ENCODE peak calls at places on chromosomes 1 and 21, in nine cellular contexts. Y is cardiac fibroblast; T is CD4-positive, alpha-beta T cell; I is RWPE1; M is mucosa of descending colon; P is left ventricle myocardium inferior; U is neural crest cell; O is cardiac muscle cell; E is fibroblast of mammary gland. K is an unnamed sample.
A peak's percentile ranks its signal among the peaks of the same experiment; 100 is the strongest.

GRCh38 chr1:166166701-166167394 is at the start of gene FAM78B:
- DNase-seq in Y (peak; percentile 64), T (peak; percentile 42), I (peak; percentile 63), M (peak; percentile 88), P (peak; percentile 84), U (peak; percentile 36), O (peak; percentile 77), E (peak; percentile 55), K (peak; percentile 82)

GRCh38 chr21:30718239-30718909 is at the start of gene KRTAP21-3:
- DNase-seq in Y (peak; percentile 7), T (no peak), I (peak; percentile 65), M (no peak), P (no peak), U (no peak), O (no peak), E (peak; percentile 43), K (no peak)

GRCh38 chr21:44083631-44084291 is 23.4 kb upstream of the PWP2 start:
- DNase-seq in Y (no peak), T (peak; percentile 67), I (no peak), M (no peak), P (no peak), U (no peak), O (no peak), E (no peak), K (no peak)

GRCh38 chr21:45378258-45378966 is 26.6 kb upstream of the COL18A1 start:
- DNase-seq in Y (no peak), T (no peak), I (no peak), M (no peak), P (peak; percentile 12), U (no peak), O (no peak), E (no peak), K (peak; percentile 2)

GRCh38 chr1:111723091-111723806 is 15.9 kb downstream of the INKA2 start:
- DNase-seq in Y (no peak), T (no peak), I (no peak), M (no peak), P (no peak), U (no peak), O (no peak), E (no peak), K (no peak)

GRCh38 chr1:78102082-78102481 is 56.3 kb downstream of the GIPC2 start:
- DNase-seq in Y (peak; percentile 96), T (no peak), I (no peak), M (no peak), P (no peak), U (no peak), O (peak; percentile 58), E (peak; percentile 95), K (no peak)

GRCh38 chr1:214331827-214332423 is 51.0 kb downstream of the SMYD2 start:
- DNase-seq in Y (peak; percentile 62), T (peak; percentile 58), I (peak; percentile 55), M (peak; percentile 61), P (no peak), U (peak; percentile 65), O (peak; percentile 56), E (peak; percentile 47), K (peak; percentile 61)

GRCh38 chr1:78229344-78229743 is 183.6 kb downstream of the GIPC2 start:
- DNase-seq in Y (peak; percentile 89), T (no peak), I (peak; percentile 70), M (no peak), P (no peak), U (no peak), O (peak; percentile 88), E (peak; percentile 94), K (no peak)

GRCh38 chr1:50425376-50426107 is 2.3 kb upstream of the DMRTA2 start:
- DNase-seq in Y (no peak), T (no peak), I (peak; percentile 38), M (no peak), P (no peak), U (no peak), O (peak; percentile 21), E (peak; percentile 19), K (no peak)
- TF ChIP-seq CTCF in Y (no peak), T (no peak), I (no peak), M (no peak), P (no peak), U (peak; percentile 26), O (peak; percentile 11), E (peak; percentile 1), K (no peak)

GRCh38 chr1:45454464-45454863 is 36.5 kb downstream of the TESK2 start:
- DNase-seq in Y (no peak), T (no peak), I (no peak), M (no peak), P (no peak), U (no peak), O (no peak), E (no peak), K (no peak)

GRCh38 chr1:45458894-45459293 is 32.1 kb downstream of the TESK2 start:
- DNase-seq in Y (no peak), T (no peak), I (no peak), M (no peak), P (no peak), U (no peak), O (no peak), E (no peak), K (no peak)

GRCh38 chr1:45452503-45452902 is 38.5 kb downstream of the TESK2 start:
- DNase-seq in Y (no peak), T (no peak), I (no peak), M (no peak), P (no peak), U (no peak), O (no peak), E (no peak), K (no peak)

GRCh38 chr1:45456531-45456930 is 34.4 kb downstream of the TESK2 start:
- DNase-seq in Y (no peak), T (no peak), I (no peak), M (no peak), P (no peak), U (no peak), O (no peak), E (no peak), K (no peak)

DNA sequence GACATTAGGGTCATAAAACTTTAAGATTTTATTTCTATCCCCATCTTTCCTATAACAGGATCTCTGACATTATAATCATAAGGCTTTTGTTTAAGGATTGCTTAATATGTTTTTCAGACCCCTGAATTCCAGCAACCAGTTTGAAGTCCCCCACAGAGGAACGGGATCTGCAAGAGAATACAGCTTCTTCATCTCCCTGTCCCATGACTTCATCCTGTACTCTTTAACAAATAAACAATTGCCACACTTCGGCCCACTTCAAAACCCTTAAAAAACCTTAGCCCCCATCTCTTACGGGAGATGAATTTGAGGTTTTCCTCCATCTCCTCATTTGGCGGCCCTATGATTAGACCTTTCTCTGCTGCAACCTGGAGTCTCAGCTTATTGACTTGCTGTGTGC is 35.8 kb downstream of the TESK2 start:
- DNase-seq in Y (no peak), T (no peak), I (no peak), M (no peak), P (no peak), U (no peak), O (no peak), E (no peak), K (no peak)
- TF ChIP-seq CTCF in Y (no peak), T (no peak), I (no peak), M (no peak), P (no peak), U (no peak), O (no peak), E (no peak), K (no peak)

DNA sequence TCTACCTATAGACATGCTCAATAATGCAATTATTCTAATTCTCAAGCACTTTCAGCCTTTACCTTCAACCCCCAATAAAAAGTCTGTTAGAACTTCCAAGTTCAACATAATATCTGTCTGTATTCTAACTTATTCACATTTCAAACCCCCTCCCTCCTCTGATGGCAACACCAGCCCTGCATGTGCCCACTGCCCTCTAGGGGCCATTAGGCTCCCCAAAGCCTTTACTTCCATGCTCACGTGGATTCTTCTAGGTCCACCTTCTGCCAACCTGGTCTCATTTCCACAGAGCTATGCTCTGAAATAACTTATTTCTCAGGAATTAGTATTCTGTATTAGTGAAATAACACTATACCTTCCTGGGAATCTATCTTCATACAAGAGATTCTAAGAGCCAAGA is 22.2 kb upstream of the KPRP start:
- DNase-seq in Y (no peak), T (no peak), I (peak; percentile 38), M (no peak), P (no peak), U (no peak), O (no peak), E (no peak), K (no peak)
- TF ChIP-seq CTCF in Y (no peak), T (no peak), I (no peak), M (no peak), P (no peak), U (no peak), O (no peak), E (peak; percentile 13), K (no peak)

GRCh38 chr1:186063091-186063657 is 311.9 kb downstream of the TPR start:
- DNase-seq in Y (no peak), T (no peak), I (no peak), M (no peak), P (no peak), U (no peak), O (no peak), E (no peak), K (no peak)
- TF ChIP-seq CTCF in Y (no peak), T (no peak), I (no peak), M (no peak), P (no peak), U (no peak), O (no peak), E (no peak), K (no peak)

GRCh38 chr1:19391596-19391981 is 79.5 kb downstream of the SLC66A1 start:
- DNase-seq in Y (no peak), T (no peak), I (no peak), M (no peak), P (no peak), U (no peak), O (no peak), E (no peak), K (no peak)
- TF ChIP-seq CTCF in Y (no peak), T (peak; percentile 63), I (peak; percentile 62), M (no peak), P (peak; percentile 2), U (no peak), O (no peak), E (no peak), K (peak; percentile 28)

K was measured in glutamatergic neuron.